ENCODE peak calls at places on chromosomes 1 and 21, in ten cellular contexts. K, T, G, B, V, I, N, F, Q and U are unnamed samples.

GRCh38 chr1:229848762-229849677 is 218.0 kb upstream of the GALNT2 start:
- DNase-seq in B (no peak), I (no peak), G (no peak), V (peak), Q (peak), K (no peak), F (no peak), N (peak), T (no peak), U (peak)

GRCh38 chr1:156118175-156118868 is 3.8 kb downstream of the LMNA start:
- DNase-seq in F (peak), V (no peak), T (no peak), G (no peak), N (peak), Q (no peak), B (no peak), K (peak), I (no peak), U (no peak)

GRCh38 chr1:231927431-231927830 is 300.8 kb downstream of the DISC1 start:
- DNase-seq in K (no peak), G (no peak), T (no peak), I (no peak), N (no peak), B (no peak), Q (no peak), V (no peak), F (peak), U (no peak)

GRCh38 chr1:25257176-25257575 is 9.9 kb upstream of the RSRP1 start:
- DNase-seq in B (no peak), V (no peak), F (no peak), T (no peak), Q (peak), G (no peak), N (no peak), I (no peak), K (no peak), U (no peak)

GRCh38 chr1:8663915-8664331 is 153.5 kb downstream of the RERE start:
- DNase-seq in Q (peak), F (peak), N (peak), G (no peak), I (no peak), T (no peak), K (peak), V (peak), B (no peak), U (peak)

GRCh38 chr1:23530089-23530749 is 814 bp downstream of the E2F2 start:
- DNase-seq in B (no peak), K (no peak), I (no peak), Q (no peak), N (no peak), V (peak), T (no peak), F (no peak), G (no peak), U (peak)

GRCh38 chr1:162022626-162023025 is 1.0 kb downstream of the OLFML2B start:
- DNase-seq in I (no peak), T (no peak), B (no peak), F (no peak), N (no peak), K (no peak), G (no peak), Q (no peak), V (no peak), U (no peak)

GRCh38 chr21:41961282-41961701 is 7.5 kb upstream of the C2CD2 start:
- DNase-seq in T (no peak), K (no peak), B (no peak), N (no peak), V (peak), F (no peak), G (no peak), I (no peak), Q (no peak), U (no peak)

GRCh38 chr1:157025856-157026255 is 19.7 kb downstream of the ARHGEF11 start:
- DNase-seq in B (no peak), F (no peak), G (no peak), I (no peak), T (no peak), V (no peak), K (no peak), N (no peak), Q (peak), U (no peak)

GRCh38 chr1:38741341-38741740 is 118.2 kb downstream of the RRAGC start:
- DNase-seq in B (no peak), K (no peak), I (no peak), V (no peak), G (no peak), Q (peak), F (no peak), T (no peak), N (no peak), U (no peak)

GRCh38 chr1:228687562-228687961 is 47.7 kb upstream of the RHOU start:
- DNase-seq in V (no peak), K (no peak), B (no peak), T (no peak), G (no peak), F (no peak), Q (no peak), I (no peak), N (no peak), U (no peak)

GRCh38 chr1:227805606-227806197 is 9.8 kb upstream of the PRSS38 start:
- DNase-seq in V (no peak), F (no peak), B (no peak), K (no peak), Q (peak), I (no peak), N (no peak), T (no peak), G (no peak), U (no peak)

GRCh38 chr1:22124592-22125229 is 18.2 kb downstream of the WNT4 start:
- DNase-seq in K (no peak), G (no peak), V (no peak), N (no peak), I (no peak), T (no peak), Q (no peak), B (no peak), F (no peak), U (no peak)

GRCh38 chr1:50332941-50333594 is 90.2 kb downstream of the DMRTA2 start:
- DNase-seq in B (peak), I (no peak), N (peak), T (peak), F (peak), Q (peak), K (peak), V (peak), G (peak), U (peak)

GRCh38 chr1:207825719-207826556 is 74.1 kb downstream of the CD46 start:
- DNase-seq in T (no peak), I (no peak), N (peak), K (peak), V (peak), G (peak), B (peak), Q (no peak), F (peak), U (peak)

GRCh38 chr21:45579383-45580180 is 37.3 kb upstream of the SLC19A1 start:
- DNase-seq in T (no peak), G (no peak), V (no peak), N (no peak), B (no peak), K (no peak), I (peak), F (no peak), Q (no peak), U (no peak)

GRCh38 chr1:18234790-18235242 is 127.2 kb downstream of the IGSF21 start:
- DNase-seq in F (peak), K (peak), T (peak), N (peak), B (no peak), I (no peak), V (peak), Q (peak), G (no peak), U (peak)

GRCh38 chr1:157359309-157360020 is 192.8 kb downstream of the FCRL5 start:
- DNase-seq in Q (no peak), K (no peak), T (no peak), F (no peak), V (no peak), N (no peak), I (no peak), B (no peak), G (no peak), U (no peak)

GRCh38 chr1:48203287-48203900 is 19.1 kb upstream of the SLC5A9 start:
- DNase-seq in F (no peak), N (peak), V (peak), Q (no peak), T (no peak), B (no peak), K (no peak), G (no peak), I (peak), U (peak)

GRCh38 chr1:15064217-15064929 is 89.2 kb upstream of the TMEM51 start:
- DNase-seq in N (no peak), F (no peak), B (no peak), K (no peak), V (no peak), I (no peak), G (no peak), Q (no peak), T (no peak), U (no peak)

GRCh38 chr1:200437556-200438203 is 27.8 kb upstream of the ZNF281 start:
- DNase-seq in Q (no peak), I (no peak), N (no peak), F (no peak), T (no peak), B (no peak), K (no peak), G (no peak), V (peak), U (no peak)

GRCh38 chr1:5990913-5991783 is 1.1 kb downstream of the NPHP4 start:
- DNase-seq in G (peak), N (no peak), Q (peak), I (no peak), V (peak), K (peak), F (no peak), T (peak), B (peak), U (peak)

GRCh38 chr21:40136571-40136970 is 269.3 kb downstream of the PCP4 start:
- DNase-seq in B (no peak), F (no peak), T (no peak), V (no peak), K (no peak), N (no peak), Q (no peak), I (no peak), G (no peak), U (no peak)

GRCh38 chr1:226063362-226064167 is 1.0 kb downstream of the H3-3A start:
- DNase-seq in B (peak), V (peak), G (peak), T (peak), N (peak), I (peak), Q (peak), K (peak), F (peak), U (peak)

GRCh38 chr1:92087542-92087941 is 7.4 kb downstream of the BTBD8 start:
- DNase-seq in F (no peak), I (no peak), Q (no peak), T (no peak), K (no peak), B (no peak), N (no peak), V (no peak), G (no peak), U (no peak)

GRCh38 chr1:181151378-181152326 is 63.2 kb downstream of the IER5 start:
- DNase-seq in I (no peak), T (no peak), B (no peak), Q (peak), F (peak), N (no peak), G (no peak), K (no peak), V (no peak), U (no peak)

GRCh38 chr1:39205781-39206464 is 1.4 kb downstream of the MACF1 start:
- DNase-seq in F (no peak), V (no peak), N (no peak), G (no peak), K (no peak), I (no peak), B (no peak), Q (no peak), T (no peak), U (no peak)

GRCh38 chr1:16094453-16095158 is 21.2 kb upstream of the FAM131C start:
- DNase-seq in I (no peak), Q (no peak), F (no peak), V (no peak), N (no peak), T (no peak), G (no peak), B (no peak), K (no peak), U (no peak)

GRCh38 chr1:182430263-182431068 is 19.5 kb upstream of the RGSL1 start:
- DNase-seq in N (no peak), T (no peak), K (no peak), B (peak), I (no peak), F (no peak), G (peak), V (no peak), Q (no peak), U (peak)

GRCh38 chr1:26364956-26365355 is 7.6 kb downstream of the ZNF683 start:
- DNase-seq in G (no peak), T (no peak), K (peak), I (no peak), Q (no peak), N (no peak), B (no peak), V (peak), F (no peak), U (no peak)

GRCh38 chr1:18241932-18242331 is 134.3 kb downstream of the IGSF21 start:
- DNase-seq in K (no peak), N (no peak), Q (no peak), T (no peak), F (no peak), G (no peak), I (no peak), B (no peak), V (no peak), U (no peak)

GRCh38 chr1:239421810-239422209 is 35.4 kb downstream of the CHRM3 start:
- DNase-seq in Q (no peak), T (no peak), V (no peak), N (no peak), I (no peak), F (no peak), B (no peak), K (no peak), G (no peak), U (no peak)

GRCh38 chr21:44594406-44594916 is 2.2 kb upstream of the KRTAP10-6 start:
- DNase-seq in B (no peak), N (no peak), Q (no peak), V (no peak), T (no peak), I (peak), F (no peak), G (no peak), K (no peak), U (no peak)

GRCh38 chr1:183514235-183514634 is 41.9 kb downstream of the SMG7 start:
- DNase-seq in T (no peak), I (no peak), F (no peak), G (no peak), V (no peak), Q (no peak), K (no peak), N (no peak), B (no peak), U (no peak)

GRCh38 chr1:89125571-89126233 is at the start of gene GBP2:
- DNase-seq in V (peak), Q (peak), I (no peak), G (no peak), N (peak), F (no peak), T (no peak), K (no peak), B (peak), U (peak)

GRCh38 chr1:210125143-210125542 is 107.5 kb upstream of the SERTAD4 start:
- DNase-seq in N (no peak), Q (no peak), F (no peak), V (no peak), T (no peak), G (no peak), K (no peak), I (no peak), B (no peak), U (no peak)